ENCODE peak calls at places on chromosome 18, in nine cellular contexts. R is omental fat pad, Y is fibroblast of the aortic adventitia, B is B cell, Q is nephron progenitor cell, G is RWPE1, C is activated B cell treated with CpG ODN at 0.5 μM for 24 hours, N is foreskin fibroblast, I is cardiac fibroblast. E is an unnamed sample.

GRCh38 chr18:63002803-63003445 is 287.6 kb downstream of the PHLPP1 start:
- DNase-seq in R (no peak), N (no peak), B (no peak), Y (peak), C (no peak), Q (no peak), G (no peak), I (no peak), E (no peak)

GRCh38 chr18:49766646-49767045 is 46.7 kb downstream of the ACAA2 start:
- DNase-seq in C (no peak), N (no peak), B (no peak), G (no peak), Q (no peak), I (no peak), R (no peak), Y (no peak), E (no peak)

GRCh38 chr18:74570266-74570665 is 27.4 kb upstream of the ZNF407 start:
- DNase-seq in R (no peak), B (no peak), N (no peak), Q (no peak), Y (no peak), I (no peak), G (no peak), C (no peak), E (no peak)

GRCh38 chr18:62328775-62329525 is 3.8 kb downstream of the TNFRSF11A start:
- DNase-seq in C (no peak), N (no peak), I (no peak), Y (no peak), Q (no peak), G (no peak), B (no peak), R (no peak), E (no peak)

GRCh38 chr18:61854578-61854977 is 38.2 kb downstream of the RNF152 start:
- DNase-seq in N (peak), Y (peak), B (no peak), R (no peak), C (no peak), I (peak), Q (no peak), G (no peak), E (no peak)

GRCh38 chr18:74856967-74857366 is 259.3 kb downstream of the ZNF407 start:
- DNase-seq in Y (no peak), R (no peak), N (no peak), C (no peak), Q (no peak), B (no peak), G (no peak), I (no peak), E (no peak)

GRCh38 chr18:61635901-61636528 is 256.8 kb downstream of the RNF152 start:
- DNase-seq in C (no peak), G (peak), Y (peak), N (peak), I (peak), B (no peak), Q (peak), R (no peak), E (peak)

GRCh38 chr18:34224423-34225217 is at the start of gene NOL4:
- DNase-seq in I (peak), N (peak), Y (peak), R (no peak), Q (peak), B (no peak), C (no peak), G (no peak), E (peak)

GRCh38 chr18:38575023-38575422 is 1009.4 kb upstream of the CELF4 start:
- DNase-seq in R (no peak), Q (no peak), I (no peak), N (no peak), B (no peak), C (no peak), Y (no peak), G (no peak), E (no peak)

GRCh38 chr18:61850756-61851155 is 42.1 kb downstream of the RNF152 start:
- DNase-seq in R (no peak), I (no peak), N (no peak), G (no peak), B (no peak), Q (no peak), C (no peak), Y (no peak), E (no peak)

GRCh38 chr18:70086085-70086484 is 119.4 kb downstream of the RTTN start:
- DNase-seq in C (no peak), Q (no peak), I (no peak), B (no peak), Y (no peak), R (no peak), G (no peak), N (no peak), E (no peak)
- TF ChIP-seq CTCF in C (no peak), Q (no peak), I (no peak), B (no peak), Y (no peak), R (no peak), G (no peak), N (no peak), E (no peak)

GRCh38 chr18:31566576-31567306 is 24.9 kb upstream of the TTR start:
- DNase-seq in R (no peak), G (no peak), Q (no peak), I (no peak), C (no peak), B (no peak), Y (no peak), N (no peak), E (no peak)

GRCh38 chr18:31565345-31565744 is 26.3 kb upstream of the TTR start:
- DNase-seq in N (no peak), G (no peak), I (no peak), Q (no peak), R (no peak), Y (no peak), C (no peak), B (no peak), E (no peak)

GRCh38 chr18:31565782-31566512 is 25.7 kb upstream of the TTR start:
- DNase-seq in Y (no peak), I (no peak), N (no peak), R (no peak), B (no peak), C (no peak), Q (no peak), G (no peak), E (no peak)

GRCh38 chr18:31562726-31563125 is 29.0 kb upstream of the TTR start:
- DNase-seq in G (no peak), Q (no peak), C (no peak), R (no peak), N (no peak), B (no peak), I (no peak), Y (no peak), E (no peak)

GRCh38 chr18:31563778-31564177 is 27.9 kb upstream of the TTR start:
- DNase-seq in C (no peak), G (peak), N (no peak), B (no peak), R (no peak), I (peak), Q (no peak), Y (no peak), E (no peak)
- TF ChIP-seq CTCF in C (no peak), G (peak), N (no peak), B (no peak), R (no peak), I (no peak), Q (no peak), Y (no peak), E (no peak)

GRCh38 chr18:23493654-23494053 is 9.7 kb upstream of the RMC1 start:
- DNase-seq in Q (no peak), Y (no peak), C (no peak), R (no peak), I (no peak), B (no peak), G (no peak), N (no peak), E (no peak)

GRCh38 chr18:23484783-23485182 is 18.5 kb upstream of the RMC1 start:
- DNase-seq in Y (no peak), Q (no peak), G (no peak), I (no peak), C (no peak), B (no peak), N (no peak), R (no peak), E (no peak)

GRCh38 chr18:23485386-23485785 is 17.9 kb upstream of the RMC1 start:
- DNase-seq in C (no peak), B (no peak), I (no peak), G (no peak), N (no peak), Y (no peak), Q (no peak), R (no peak), E (no peak)

DNA sequence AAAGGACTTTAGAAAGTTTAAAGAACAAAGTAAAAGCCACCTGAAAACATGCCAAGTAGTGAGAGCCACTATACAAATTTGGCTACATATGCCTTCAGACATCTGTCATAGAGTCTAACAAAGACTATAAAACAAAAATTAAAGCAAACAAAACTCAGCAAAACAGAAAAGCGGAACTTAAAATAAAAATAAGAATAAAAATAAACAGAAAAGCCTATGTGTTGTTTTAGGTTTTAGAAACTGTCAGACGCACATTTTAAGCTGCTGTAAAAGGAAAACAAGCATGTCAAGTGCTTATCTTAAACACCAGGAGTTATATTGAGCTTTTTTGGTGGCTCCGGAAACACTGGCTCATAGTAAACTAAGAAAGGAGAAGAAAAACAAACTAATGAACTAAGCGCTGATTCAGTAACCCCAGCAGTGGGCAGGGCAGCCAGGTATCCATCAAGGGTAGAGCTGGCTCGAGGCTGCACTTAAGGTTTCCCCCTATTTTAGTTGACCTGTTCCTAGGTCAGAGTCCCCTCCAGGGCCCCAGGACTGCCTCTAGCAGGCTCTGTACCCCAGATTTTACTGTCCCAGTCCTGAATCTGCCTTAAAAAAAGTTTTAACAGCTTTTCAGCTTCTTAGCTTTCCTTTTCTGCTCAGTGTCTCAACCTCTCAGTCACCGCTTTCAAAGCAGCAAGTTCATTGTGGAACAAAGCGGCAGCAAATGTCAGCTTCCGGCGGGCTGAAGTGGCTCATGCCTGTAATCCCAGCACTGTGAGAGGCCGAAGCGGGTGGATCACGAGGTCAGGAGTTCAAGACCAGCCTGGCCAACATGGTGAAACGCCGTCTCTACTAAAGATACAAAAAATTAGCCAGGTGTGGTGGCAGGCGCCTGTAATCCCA is 15.3 kb upstream of the RMC1 start:
- DNase-seq in N (peak), R (no peak), C (peak), Q (no peak), B (no peak), Y (peak), I (peak), G (no peak), E (no peak)
- TF ChIP-seq CTCF in N (no peak), R (no peak), C (no peak), Q (no peak), B (no peak), Y (no peak), I (no peak), G (no peak), E (no peak)

GRCh38 chr18:7755753-7756475 is 188.8 kb downstream of the PTPRM start:
- DNase-seq in I (peak), N (peak), G (no peak), Q (no peak), Y (peak), C (no peak), B (no peak), R (no peak), E (no peak)
- TF ChIP-seq CTCF in I (peak), N (peak), G (no peak), Q (no peak), Y (peak), C (no peak), B (no peak), R (no peak), E (no peak)